ENCODE peak calls at places on chromosomes 2 and 18, in six cellular contexts. One of them, this sample, is unnamed.
A peak's percentile ranks its signal among the peaks of the same experiment; 100 is the strongest.

GRCh38 chr18:48993586-48993985 is 42.8 kb upstream of the SMAD7 start:
- DNase-seq in AG04450: no peak
- DNase-seq in lower leg skin: no peak
- DNase-seq in cardiac fibroblast: peak; percentile 38
- DNase-seq in HFF-Myc: no peak
- DNase-seq in body of pancreas: no peak
- DNase-seq in this sample: peak; percentile 57

GRCh38 chr18:76099931-76100457 is 395.0 kb downstream of the ZNF516 start:
- DNase-seq in AG04450: no peak
- DNase-seq in lower leg skin: no peak
- DNase-seq in cardiac fibroblast: no peak
- DNase-seq in HFF-Myc: no peak
- DNase-seq in body of pancreas: no peak
- DNase-seq in this sample: no peak

GRCh38 chr2:71889991-71890684 is 257.5 kb downstream of the CYP26B1 start:
- DNase-seq in AG04450: no peak
- DNase-seq in lower leg skin: peak; percentile 91
- DNase-seq in cardiac fibroblast: peak; percentile 98
- DNase-seq in HFF-Myc: peak; percentile 69
- DNase-seq in body of pancreas: no peak
- DNase-seq in this sample: peak; percentile 77

GRCh38 chr2:220785181-220785580 is 786.9 kb downstream of the EPHA4 start:
- DNase-seq in AG04450: no peak
- DNase-seq in lower leg skin: no peak
- DNase-seq in cardiac fibroblast: no peak
- DNase-seq in HFF-Myc: no peak
- DNase-seq in body of pancreas: no peak
- DNase-seq in this sample: no peak

GRCh38 chr2:223000872-223001825 is 50.8 kb upstream of the KCNE4 start:
- DNase-seq in AG04450: no peak
- DNase-seq in lower leg skin: no peak
- DNase-seq in cardiac fibroblast: no peak
- DNase-seq in HFF-Myc: no peak
- DNase-seq in body of pancreas: no peak
- DNase-seq in this sample: no peak

GRCh38 chr2:173254659-173255058 is 100.0 kb upstream of the CDCA7 start:
- DNase-seq in AG04450: no peak
- DNase-seq in lower leg skin: no peak
- DNase-seq in cardiac fibroblast: no peak
- DNase-seq in HFF-Myc: no peak
- DNase-seq in body of pancreas: no peak
- DNase-seq in this sample: peak; percentile 6

GRCh38 chr2:25362564-25363145 is 20.9 kb upstream of the DNMT3A start:
- DNase-seq in AG04450: no peak
- DNase-seq in lower leg skin: no peak
- DNase-seq in cardiac fibroblast: no peak
- DNase-seq in HFF-Myc: no peak
- DNase-seq in body of pancreas: peak; percentile 27
- DNase-seq in this sample: no peak

GRCh38 chr2:100786297-100786658 is 33.7 kb upstream of the NPAS2 start:
- DNase-seq in AG04450: peak; percentile 49
- DNase-seq in lower leg skin: no peak
- DNase-seq in cardiac fibroblast: peak; percentile 91
- DNase-seq in HFF-Myc: peak; percentile 40
- DNase-seq in body of pancreas: no peak
- DNase-seq in this sample: peak; percentile 89

GRCh38 chr2:191691016-191691725 is 13.2 kb downstream of the NABP1 start:
- DNase-seq in AG04450: peak; percentile 49
- DNase-seq in lower leg skin: no peak
- DNase-seq in cardiac fibroblast: peak; percentile 92
- DNase-seq in HFF-Myc: peak; percentile 88
- DNase-seq in body of pancreas: peak; percentile 64
- DNase-seq in this sample: peak; percentile 84

GRCh38 chr18:7158201-7158600 is 40.6 kb upstream of the LAMA1 start:
- DNase-seq in AG04450: peak; percentile 20
- DNase-seq in lower leg skin: peak; percentile 62
- DNase-seq in cardiac fibroblast: peak; percentile 79
- DNase-seq in HFF-Myc: no peak
- DNase-seq in body of pancreas: no peak
- DNase-seq in this sample: peak; percentile 37

GRCh38 chr18:78542204-78542603 is 437.4 kb upstream of the SALL3 start:
- DNase-seq in AG04450: no peak
- DNase-seq in lower leg skin: peak; percentile 88
- DNase-seq in cardiac fibroblast: no peak
- DNase-seq in HFF-Myc: no peak
- DNase-seq in body of pancreas: peak; percentile 82
- DNase-seq in this sample: no peak

GRCh38 chr18:55633032-55633431 is 45.0 kb upstream of the TCF4 start:
- DNase-seq in AG04450: no peak
- DNase-seq in lower leg skin: no peak
- DNase-seq in cardiac fibroblast: no peak
- DNase-seq in HFF-Myc: no peak
- DNase-seq in body of pancreas: no peak
- DNase-seq in this sample: no peak

GRCh38 chr18:46324556-46324955 is 220.4 kb downstream of the HAUS1 start:
- DNase-seq in AG04450: peak; percentile 11
- DNase-seq in lower leg skin: no peak
- DNase-seq in cardiac fibroblast: peak; percentile 72
- DNase-seq in HFF-Myc: peak; percentile 17
- DNase-seq in body of pancreas: no peak
- DNase-seq in this sample: peak; percentile 55

GRCh38 chr2:152134488-152135280 is 35.8 kb upstream of the CACNB4 start:
- DNase-seq in AG04450: no peak
- DNase-seq in lower leg skin: no peak
- DNase-seq in cardiac fibroblast: peak; percentile 54
- DNase-seq in HFF-Myc: no peak
- DNase-seq in body of pancreas: no peak
- DNase-seq in this sample: no peak

GRCh38 chr2:220219371-220219770 is 591.9 kb downstream of the SLC4A3 start:
- DNase-seq in AG04450: no peak
- DNase-seq in lower leg skin: no peak
- DNase-seq in cardiac fibroblast: no peak
- DNase-seq in HFF-Myc: no peak
- DNase-seq in body of pancreas: no peak
- DNase-seq in this sample: no peak

GRCh38 chr2:26299488-26300092 is 46.4 kb upstream of the SELENOI start:
- DNase-seq in AG04450: no peak
- DNase-seq in lower leg skin: no peak
- DNase-seq in cardiac fibroblast: peak; percentile 70
- DNase-seq in HFF-Myc: no peak
- DNase-seq in body of pancreas: peak; percentile 55
- DNase-seq in this sample: peak; percentile 54

GRCh38 chr2:9753276-9753600 is 90.0 kb upstream of the TAF1B start:
- DNase-seq in AG04450: peak; percentile 58
- DNase-seq in lower leg skin: no peak
- DNase-seq in cardiac fibroblast: peak; percentile 95
- DNase-seq in HFF-Myc: peak; percentile 69
- DNase-seq in body of pancreas: peak; percentile 39
- DNase-seq in this sample: peak; percentile 96

GRCh38 chr18:47204908-47205522 is 28.9 kb upstream of the IER3IP1 start:
- DNase-seq in AG04450: peak; percentile 3
- DNase-seq in lower leg skin: no peak
- DNase-seq in cardiac fibroblast: peak; percentile 68
- DNase-seq in HFF-Myc: no peak
- DNase-seq in body of pancreas: peak; percentile 62
- DNase-seq in this sample: peak; percentile 41

GRCh38 chr2:57207191-57207590 is 839.4 kb upstream of the VRK2 start:
- DNase-seq in AG04450: no peak
- DNase-seq in lower leg skin: no peak
- DNase-seq in cardiac fibroblast: peak; percentile 15
- DNase-seq in HFF-Myc: no peak
- DNase-seq in body of pancreas: no peak
- DNase-seq in this sample: no peak

GRCh38 chr2:165568361-165568760 is 98.9 kb downstream of the CSRNP3 start:
- DNase-seq in AG04450: no peak
- DNase-seq in lower leg skin: no peak
- DNase-seq in cardiac fibroblast: no peak
- DNase-seq in HFF-Myc: no peak
- DNase-seq in body of pancreas: no peak
- DNase-seq in this sample: no peak

GRCh38 chr18:74373428-74373827 is 57.8 kb downstream of the C18orf63 start:
- DNase-seq in AG04450: no peak
- DNase-seq in lower leg skin: no peak
- DNase-seq in cardiac fibroblast: no peak
- DNase-seq in HFF-Myc: no peak
- DNase-seq in body of pancreas: no peak
- DNase-seq in this sample: no peak

GRCh38 chr2:30164131-30164925 is 17.5 kb downstream of the YPEL5 start:
- DNase-seq in AG04450: no peak
- DNase-seq in lower leg skin: no peak
- DNase-seq in cardiac fibroblast: no peak
- DNase-seq in HFF-Myc: no peak
- DNase-seq in body of pancreas: no peak
- DNase-seq in this sample: no peak

GRCh38 chr2:38947241-38948239 is 57.9 kb downstream of the ARHGEF33 start:
- DNase-seq in AG04450: peak; percentile 48
- DNase-seq in lower leg skin: no peak
- DNase-seq in cardiac fibroblast: peak; percentile 84
- DNase-seq in HFF-Myc: no peak
- DNase-seq in body of pancreas: peak; percentile 83
- DNase-seq in this sample: peak; percentile 85

GRCh38 chr2:48315847-48316194 is 214.1 kb upstream of the STON1 start:
- DNase-seq in AG04450: no peak
- DNase-seq in lower leg skin: no peak
- DNase-seq in cardiac fibroblast: no peak
- DNase-seq in HFF-Myc: no peak
- DNase-seq in body of pancreas: peak; percentile 19
- DNase-seq in this sample: no peak

GRCh38 chr2:44935854-44936185 is 5.7 kb upstream of the SIX3 start:
- DNase-seq in AG04450: no peak
- DNase-seq in lower leg skin: no peak
- DNase-seq in cardiac fibroblast: no peak
- DNase-seq in HFF-Myc: no peak
- DNase-seq in body of pancreas: no peak
- DNase-seq in this sample: no peak

GRCh38 chr18:55064073-55064472 is 104.8 kb upstream of the CCDC68 start:
- DNase-seq in AG04450: no peak
- DNase-seq in lower leg skin: no peak
- DNase-seq in cardiac fibroblast: no peak
- DNase-seq in HFF-Myc: no peak
- DNase-seq in body of pancreas: no peak
- DNase-seq in this sample: no peak

GRCh38 chr2:237278593-237278992 is 135.4 kb downstream of the COL6A3 start:
- DNase-seq in AG04450: no peak
- DNase-seq in lower leg skin: peak; percentile 93
- DNase-seq in cardiac fibroblast: peak; percentile 83
- DNase-seq in HFF-Myc: no peak
- DNase-seq in body of pancreas: peak; percentile 37
- DNase-seq in this sample: peak; percentile 83

GRCh38 chr2:12796617-12797016 is 79.9 kb downstream of the TRIB2 start:
- DNase-seq in AG04450: no peak
- DNase-seq in lower leg skin: no peak
- DNase-seq in cardiac fibroblast: no peak
- DNase-seq in HFF-Myc: no peak
- DNase-seq in body of pancreas: no peak
- DNase-seq in this sample: no peak

GRCh38 chr2:160695402-160696060 is 201.9 kb upstream of the RBMS1 start:
- DNase-seq in AG04450: peak; percentile 18
- DNase-seq in lower leg skin: no peak
- DNase-seq in cardiac fibroblast: peak; percentile 12
- DNase-seq in HFF-Myc: no peak
- DNase-seq in body of pancreas: no peak
- DNase-seq in this sample: no peak

GRCh38 chr2:121255363-121255762 is 29.6 kb downstream of the TFCP2L1 start:
- DNase-seq in AG04450: no peak
- DNase-seq in lower leg skin: no peak
- DNase-seq in cardiac fibroblast: no peak
- DNase-seq in HFF-Myc: no peak
- DNase-seq in body of pancreas: peak; percentile 48
- DNase-seq in this sample: no peak

DNA sequence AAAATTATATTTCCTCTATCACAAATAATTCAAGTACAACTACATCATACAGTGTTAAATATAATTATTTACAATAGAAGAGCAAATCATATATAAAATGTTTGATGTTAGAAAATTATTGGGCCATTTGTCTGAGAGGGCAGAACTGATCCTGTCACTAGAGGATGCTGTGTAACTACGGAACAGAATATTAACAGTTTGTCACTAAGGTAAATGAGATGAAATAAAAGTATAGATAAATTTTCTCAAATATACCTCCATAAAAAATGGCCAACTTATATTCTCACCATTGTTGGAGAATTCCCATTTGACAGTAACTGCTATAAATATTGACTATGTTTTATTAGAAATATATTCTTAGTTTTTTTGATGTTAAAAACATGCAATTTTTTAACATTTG is 1067.4 kb upstream of the DDX18 start:
- DNase-seq in AG04450: no peak
- DNase-seq in lower leg skin: no peak
- DNase-seq in cardiac fibroblast: no peak
- DNase-seq in HFF-Myc: no peak
- DNase-seq in body of pancreas: no peak
- DNase-seq in this sample: no peak
- TF ChIP-seq CTCF in AG04450: no peak
- TF ChIP-seq CTCF in lower leg skin: no peak
- TF ChIP-seq CTCF in cardiac fibroblast: no peak
- TF ChIP-seq CTCF in HFF-Myc: no peak
- TF ChIP-seq CTCF in body of pancreas: no peak
- TF ChIP-seq CTCF in this sample: no peak

DNA sequence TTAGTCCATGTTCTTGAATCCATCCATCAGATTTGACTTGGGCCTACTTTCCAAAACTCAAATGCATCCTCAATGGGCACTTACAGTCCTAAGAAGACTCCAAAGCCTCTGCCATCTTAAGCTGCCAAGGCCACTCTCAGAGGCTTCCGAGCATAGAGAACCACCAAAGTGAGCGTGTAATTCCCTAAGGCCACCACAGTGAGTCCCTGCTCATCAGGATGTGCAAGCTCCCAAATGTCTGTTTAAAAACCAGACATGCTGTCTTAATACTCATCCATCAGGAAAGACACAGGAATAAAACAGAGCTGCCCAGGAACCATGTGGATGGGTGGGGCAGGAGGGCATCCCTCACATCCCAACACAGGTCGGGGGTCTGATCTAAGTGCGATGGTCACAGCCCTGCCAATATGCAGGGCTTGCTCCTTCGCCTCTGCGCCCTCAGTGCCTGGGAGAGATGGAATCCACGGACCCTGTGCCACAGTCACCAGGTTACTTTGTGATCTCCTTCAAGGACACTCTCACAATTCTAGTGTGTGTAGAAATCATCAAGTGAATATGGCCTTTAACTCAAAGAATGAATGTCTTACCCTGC is 80.4 kb downstream of the POLR1A start:
- DNase-seq in AG04450: no peak
- DNase-seq in lower leg skin: no peak
- DNase-seq in cardiac fibroblast: no peak
- DNase-seq in HFF-Myc: no peak
- DNase-seq in body of pancreas: no peak
- DNase-seq in this sample: no peak
- TF ChIP-seq CTCF in AG04450: peak; percentile 21
- TF ChIP-seq CTCF in lower leg skin: no peak
- TF ChIP-seq CTCF in cardiac fibroblast: no peak
- TF ChIP-seq CTCF in HFF-Myc: no peak
- TF ChIP-seq CTCF in body of pancreas: no peak
- TF ChIP-seq CTCF in this sample: peak; percentile 50

GRCh38 chr2:218074031-218074430 is 5.0 kb downstream of the RUFY4 start:
- DNase-seq in AG04450: no peak
- DNase-seq in lower leg skin: peak; percentile 84
- DNase-seq in cardiac fibroblast: peak; percentile 21
- DNase-seq in HFF-Myc: no peak
- DNase-seq in body of pancreas: peak; percentile 62
- DNase-seq in this sample: peak; percentile 30
- TF ChIP-seq CTCF in AG04450: peak; percentile 65
- TF ChIP-seq CTCF in lower leg skin: no peak
- TF ChIP-seq CTCF in cardiac fibroblast: peak; percentile 60
- TF ChIP-seq CTCF in HFF-Myc: peak; percentile 61
- TF ChIP-seq CTCF in body of pancreas: peak; percentile 51
- TF ChIP-seq CTCF in this sample: peak; percentile 75

GRCh38 chr2:15943378-15943851 is 3.1 kb downstream of the MYCN start:
- DNase-seq in AG04450: no peak
- DNase-seq in lower leg skin: peak; percentile 79
- DNase-seq in cardiac fibroblast: no peak
- DNase-seq in HFF-Myc: no peak
- DNase-seq in body of pancreas: peak; percentile 14
- DNase-seq in this sample: no peak
- TF ChIP-seq CTCF in AG04450: no peak
- TF ChIP-seq CTCF in lower leg skin: no peak
- TF ChIP-seq CTCF in cardiac fibroblast: no peak
- TF ChIP-seq CTCF in HFF-Myc: peak; percentile 72
- TF ChIP-seq CTCF in body of pancreas: no peak
- TF ChIP-seq CTCF in this sample: no peak